ENCODE peak calls at places on chromosome 1, in ten cellular contexts. G is left kidney, Y is progenitor cell of endocrine pancreas, H is smooth muscle cell of the brain vasculature, P is NCI-H1436 treated with DMSO at 0.1 percent for 48 hours, R is T-helper 17 cell, Z is HFF-Myc, T is NCI-H748 treated with DMSO at 0.1 percent for 48 hours, C is NCI-H1694 treated with DMSO at 0.1 percent for 48 hours, V is epithelial cell of esophagus. X is an unnamed sample.

GRCh38 chr1:21293537-21294265 is 3.4 kb upstream of the ECE1 start:
- DNase-seq in G (peak), Y (no peak), H (no peak), P (no peak), R (peak), Z (no peak), T (no peak), C (no peak), V (no peak), X (no peak)

GRCh38 chr1:243287652-243288051 is 31.8 kb downstream of the SDCCAG8 start:
- DNase-seq in G (no peak), Y (no peak), H (no peak), P (no peak), R (no peak), Z (peak), T (no peak), C (no peak), V (peak), X (no peak)

GRCh38 chr1:19557609-19558051 is 72.3 kb upstream of the CAPZB start:
- DNase-seq in G (no peak), Y (no peak), H (no peak), P (no peak), R (no peak), Z (no peak), T (no peak), C (no peak), V (peak), X (no peak)

GRCh38 chr1:67597336-67597735 is 87.7 kb upstream of the GADD45A start:
- DNase-seq in G (no peak), Y (no peak), H (no peak), P (peak), R (no peak), Z (no peak), T (peak), C (no peak), V (no peak), X (no peak)

GRCh38 chr1:160209656-160210046 is 4.5 kb downstream of the PEA15 start:
- DNase-seq in G (peak), Y (no peak), H (no peak), P (no peak), R (no peak), Z (no peak), T (no peak), C (no peak), V (no peak), X (no peak)

GRCh38 chr1:41387667-41388091 is 26.4 kb downstream of the FOXO6 start:
- DNase-seq in G (peak), Y (peak), H (no peak), P (peak), R (no peak), Z (no peak), T (peak), C (peak), V (peak), X (peak)

GRCh38 chr1:234409328-234409727 is 36.1 kb downstream of the COA6 start:
- DNase-seq in G (no peak), Y (no peak), H (no peak), P (no peak), R (no peak), Z (no peak), T (no peak), C (no peak), V (no peak), X (no peak)

GRCh38 chr1:245585252-245585959 is 430.6 kb downstream of the KIF26B start:
- DNase-seq in G (no peak), Y (no peak), H (no peak), P (no peak), R (no peak), Z (no peak), T (no peak), C (no peak), V (peak), X (no peak)

GRCh38 chr1:109791495-109792040 is 27.8 kb upstream of the EPS8L3 start:
- DNase-seq in G (no peak), Y (no peak), H (no peak), P (no peak), R (no peak), Z (no peak), T (no peak), C (no peak), V (no peak), X (no peak)

X was measured in Caco-2.